ENCODE peak calls at places on chromosome 16, in four cellular contexts. B is progenitor cell of endocrine pancreas, C is bronchial epithelial cell, N is OCI-LY7. W is an unnamed sample.

GRCh38 chr16:20348365-20349185 is 3.9 kb downstream of the UMOD start:
- DNase-seq in N (no peak), B (no peak), C (no peak), W (no peak)

GRCh38 chr16:1614226-1615102 is 2.3 kb downstream of the CRAMP1 start:
- DNase-seq in N (peak), C (no peak), B (peak), W (no peak)

GRCh38 chr16:25038239-25038954 is 23.2 kb upstream of the ARHGAP17 start:
- DNase-seq in B (no peak), C (no peak), N (peak), W (no peak)

GRCh38 chr16:70804153-70804728 is 3.3 kb upstream of the VAC14 start:
- DNase-seq in N (no peak), C (peak), B (no peak), W (no peak)

GRCh38 chr16:89602273-89602951 is 11.0 kb upstream of the DPEP1 start:
- DNase-seq in B (no peak), N (peak), C (peak), W (peak)

GRCh38 chr16:22945361-22945760 is 131.4 kb downstream of the HS3ST2 start:
- DNase-seq in B (no peak), C (peak), N (no peak), W (no peak)

GRCh38 chr16:66095676-66096075 is 270.8 kb upstream of the CDH5 start:
- DNase-seq in N (no peak), B (no peak), C (no peak), W (no peak)

GRCh38 chr16:54926166-54926838 is 4.4 kb upstream of the IRX5 start:
- DNase-seq in B (no peak), C (peak), N (peak), W (no peak)

GRCh38 chr16:83581082-83581481 is 226.7 kb upstream of the HSBP1 start:
- DNase-seq in B (no peak), C (peak), N (no peak), W (no peak)

GRCh38 chr16:8619671-8620370 is 1.7 kb upstream of the METTL22 start:
- DNase-seq in N (no peak), B (no peak), C (no peak), W (no peak)

GRCh38 chr16:85437161-85438052 is 175.7 kb upstream of the GSE1 start:
- DNase-seq in C (peak), B (no peak), N (no peak), W (no peak)

GRCh38 chr16:51134876-51135275 is 16.2 kb downstream of the SALL1 start:
- DNase-seq in B (no peak), N (no peak), C (no peak), W (no peak)

GRCh38 chr16:2743007-2743810 is 9.2 kb upstream of the SRRM2 start:
- DNase-seq in C (no peak), N (no peak), B (no peak), W (no peak)

GRCh38 chr16:69566437-69567030 is 768 bp downstream of the NFAT5 start:
- DNase-seq in C (peak), N (peak), B (peak), W (peak)

GRCh38 chr16:11233727-11234376 is 22.2 kb downstream of the SOCS1 start:
- DNase-seq in N (peak), B (no peak), C (no peak), W (no peak)

GRCh38 chr16:16158741-16159374 is 64.4 kb downstream of the ABCC6 start:
- DNase-seq in C (peak), B (no peak), N (no peak), W (no peak)

W was measured in activated gamma-delta T cell.